ENCODE peak calls at places on chromosomes 6 and 20, in four cellular contexts. One of them, this sample, is unnamed.

GRCh38 chr6:147227770-147228320 is 23.6 kb downstream of the STXBP5 start:
- DNase-seq in tibial nerve: no peak
- DNase-seq in fibroblast of pulmonary artery: peak
- DNase-seq in MM.1S: no peak
- DNase-seq in this sample: no peak

GRCh38 chr6:157946865-157947532 is 34.7 kb upstream of the SYNJ2 start:
- DNase-seq in tibial nerve: no peak
- DNase-seq in fibroblast of pulmonary artery: peak
- DNase-seq in MM.1S: peak
- DNase-seq in this sample: peak

GRCh38 chr20:39893013-39893685 is 795.9 kb downstream of the MAFB start:
- DNase-seq in tibial nerve: no peak
- DNase-seq in fibroblast of pulmonary artery: peak
- DNase-seq in MM.1S: no peak
- DNase-seq in this sample: no peak

GRCh38 chr6:11432713-11433450 is 104.7 kb upstream of the TMEM170B start:
- DNase-seq in tibial nerve: no peak
- DNase-seq in fibroblast of pulmonary artery: peak
- DNase-seq in MM.1S: no peak
- DNase-seq in this sample: peak

GRCh38 chr6:513961-514360 is 122.4 kb downstream of the IRF4 start:
- DNase-seq in tibial nerve: no peak
- DNase-seq in fibroblast of pulmonary artery: no peak
- DNase-seq in MM.1S: no peak
- DNase-seq in this sample: no peak

GRCh38 chr6:53974941-53975340 is 136.3 kb upstream of the MLIP start:
- DNase-seq in tibial nerve: no peak
- DNase-seq in fibroblast of pulmonary artery: no peak
- DNase-seq in MM.1S: no peak
- DNase-seq in this sample: no peak

GRCh38 chr20:48171626-48172025 is 386.3 kb upstream of the SULF2 start:
- DNase-seq in tibial nerve: no peak
- DNase-seq in fibroblast of pulmonary artery: no peak
- DNase-seq in MM.1S: no peak
- DNase-seq in this sample: no peak

GRCh38 chr6:2450546-2450945 is 205.1 kb upstream of the GMDS start:
- DNase-seq in tibial nerve: peak
- DNase-seq in fibroblast of pulmonary artery: no peak
- DNase-seq in MM.1S: no peak
- DNase-seq in this sample: no peak

GRCh38 chr6:56364482-56365313 is 117.3 kb upstream of the COL21A1 start:
- DNase-seq in tibial nerve: no peak
- DNase-seq in fibroblast of pulmonary artery: peak
- DNase-seq in MM.1S: no peak
- DNase-seq in this sample: peak

GRCh38 chr6:123562264-123562663 is 74.5 kb downstream of the TRDN start:
- DNase-seq in tibial nerve: no peak
- DNase-seq in fibroblast of pulmonary artery: no peak
- DNase-seq in MM.1S: no peak
- DNase-seq in this sample: no peak

GRCh38 chr20:21179796-21180195 is 53.9 kb downstream of the KIZ start:
- DNase-seq in tibial nerve: no peak
- DNase-seq in fibroblast of pulmonary artery: peak
- DNase-seq in MM.1S: no peak
- DNase-seq in this sample: no peak

GRCh38 chr6:33343953-33344611 is 26.5 kb upstream of the ZBTB22 start:
- DNase-seq in tibial nerve: no peak
- DNase-seq in fibroblast of pulmonary artery: no peak
- DNase-seq in MM.1S: peak
- DNase-seq in this sample: peak

GRCh38 chr20:50737352-50737751 is 6.0 kb downstream of the PARD6B start:
- DNase-seq in tibial nerve: no peak
- DNase-seq in fibroblast of pulmonary artery: no peak
- DNase-seq in MM.1S: no peak
- DNase-seq in this sample: no peak

GRCh38 chr6:170038717-170039116 is 252.2 kb downstream of the DLL1 start:
- DNase-seq in tibial nerve: no peak
- DNase-seq in fibroblast of pulmonary artery: no peak
- DNase-seq in MM.1S: no peak
- DNase-seq in this sample: no peak

GRCh38 chr6:65999288-65999791 is 292.3 kb upstream of the EYS start:
- DNase-seq in tibial nerve: no peak
- DNase-seq in fibroblast of pulmonary artery: no peak
- DNase-seq in MM.1S: no peak
- DNase-seq in this sample: no peak

GRCh38 chr20:23048283-23049200 is 930 bp downstream of the THBD start:
- DNase-seq in tibial nerve: peak
- DNase-seq in fibroblast of pulmonary artery: peak
- DNase-seq in MM.1S: no peak
- DNase-seq in this sample: no peak

GRCh38 chr6:36139431-36139830 is 9.1 kb downstream of the MAPK13 start:
- DNase-seq in tibial nerve: no peak
- DNase-seq in fibroblast of pulmonary artery: peak
- DNase-seq in MM.1S: no peak
- DNase-seq in this sample: no peak

GRCh38 chr6:87504440-87504839 is 31.7 kb downstream of the SLC35A1 start:
- DNase-seq in tibial nerve: no peak
- DNase-seq in fibroblast of pulmonary artery: peak
- DNase-seq in MM.1S: no peak
- DNase-seq in this sample: no peak

GRCh38 chr20:57451759-57452661 is 60.8 kb downstream of the RBM38 start:
- DNase-seq in tibial nerve: no peak
- DNase-seq in fibroblast of pulmonary artery: no peak
- DNase-seq in MM.1S: no peak
- DNase-seq in this sample: peak

GRCh38 chr6:90217621-90218496 is 78.8 kb downstream of the BACH2 start:
- DNase-seq in tibial nerve: peak
- DNase-seq in fibroblast of pulmonary artery: no peak
- DNase-seq in MM.1S: no peak
- DNase-seq in this sample: no peak

GRCh38 chr20:12371955-12372354 is 454.3 kb downstream of the BTBD3 start:
- DNase-seq in tibial nerve: no peak
- DNase-seq in fibroblast of pulmonary artery: no peak
- DNase-seq in MM.1S: no peak
- DNase-seq in this sample: no peak

DNA sequence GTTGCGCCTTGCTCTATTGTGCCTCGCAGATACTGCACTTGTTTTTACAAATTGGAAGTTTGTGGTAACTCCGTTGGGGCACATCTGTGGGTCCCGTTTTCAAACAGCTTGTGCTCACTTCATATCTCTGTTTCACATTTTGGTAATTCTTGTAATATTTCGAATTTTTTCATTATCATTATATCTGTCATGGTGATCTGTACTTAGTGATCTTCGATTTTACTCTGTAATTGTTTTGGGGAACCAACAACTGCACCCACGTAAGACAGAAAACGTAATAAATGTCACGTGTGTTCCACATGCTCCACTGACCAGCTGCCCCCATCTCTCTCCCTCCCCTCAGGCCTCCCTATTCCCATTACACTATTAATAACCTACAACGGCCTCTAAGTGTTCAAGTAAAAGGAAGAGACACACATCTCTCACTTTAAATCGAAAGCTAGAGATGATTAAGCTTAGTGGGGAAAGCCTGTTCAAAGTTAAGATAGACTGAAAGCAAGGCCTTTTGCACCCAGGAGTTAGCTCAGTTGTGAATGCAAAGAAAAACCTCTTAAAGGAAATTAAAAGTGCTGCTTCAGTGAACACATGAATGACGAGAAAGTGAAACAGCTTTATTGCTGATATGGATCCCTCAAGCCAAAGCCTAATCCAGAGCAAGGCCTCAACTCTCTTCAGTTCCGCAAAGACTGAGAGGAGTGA is 26.9 kb downstream of the TTLL2 start:
- DNase-seq in tibial nerve: no peak
- DNase-seq in fibroblast of pulmonary artery: no peak
- DNase-seq in MM.1S: no peak
- DNase-seq in this sample: peak
- H3K4me3 ChIP-seq in tibial nerve: no peak
- H3K4me3 ChIP-seq in fibroblast of pulmonary artery: no peak
- H3K4me3 ChIP-seq in MM.1S: no peak
- H3K4me3 ChIP-seq in this sample: no peak

GRCh38 chr6:135540207-135540877 is 42.8 kb upstream of the AHI1 start:
- DNase-seq in tibial nerve: no peak
- DNase-seq in fibroblast of pulmonary artery: peak
- DNase-seq in MM.1S: peak
- DNase-seq in this sample: peak
- TF ChIP-seq CTCF in tibial nerve: peak
- TF ChIP-seq CTCF in fibroblast of pulmonary artery: peak
- TF ChIP-seq CTCF in MM.1S: peak
- TF ChIP-seq CTCF in this sample: peak

GRCh38 chr6:106512958-106513480 is 116.3 kb downstream of the RTN4IP1 start:
- DNase-seq in tibial nerve: no peak
- DNase-seq in fibroblast of pulmonary artery: no peak
- DNase-seq in MM.1S: no peak
- DNase-seq in this sample: no peak

GRCh38 chr6:106513813-106514212 is 115.5 kb downstream of the RTN4IP1 start:
- DNase-seq in tibial nerve: no peak
- DNase-seq in fibroblast of pulmonary artery: no peak
- DNase-seq in MM.1S: no peak
- DNase-seq in this sample: peak

GRCh38 chr6:106516629-106517028 is 112.7 kb downstream of the RTN4IP1 start:
- DNase-seq in tibial nerve: no peak
- DNase-seq in fibroblast of pulmonary artery: no peak
- DNase-seq in MM.1S: no peak
- DNase-seq in this sample: peak

GRCh38 chr6:106512048-106512957 is 117.0 kb downstream of the RTN4IP1 start:
- DNase-seq in tibial nerve: peak
- DNase-seq in fibroblast of pulmonary artery: peak
- DNase-seq in MM.1S: peak
- DNase-seq in this sample: peak

GRCh38 chr6:106514281-106514885 is 114.9 kb downstream of the RTN4IP1 start:
- DNase-seq in tibial nerve: no peak
- DNase-seq in fibroblast of pulmonary artery: no peak
- DNase-seq in MM.1S: no peak
- DNase-seq in this sample: no peak
- H3K4me3 ChIP-seq in tibial nerve: no peak
- H3K4me3 ChIP-seq in fibroblast of pulmonary artery: no peak
- H3K4me3 ChIP-seq in MM.1S: no peak
- H3K4me3 ChIP-seq in this sample: peak

DNA sequence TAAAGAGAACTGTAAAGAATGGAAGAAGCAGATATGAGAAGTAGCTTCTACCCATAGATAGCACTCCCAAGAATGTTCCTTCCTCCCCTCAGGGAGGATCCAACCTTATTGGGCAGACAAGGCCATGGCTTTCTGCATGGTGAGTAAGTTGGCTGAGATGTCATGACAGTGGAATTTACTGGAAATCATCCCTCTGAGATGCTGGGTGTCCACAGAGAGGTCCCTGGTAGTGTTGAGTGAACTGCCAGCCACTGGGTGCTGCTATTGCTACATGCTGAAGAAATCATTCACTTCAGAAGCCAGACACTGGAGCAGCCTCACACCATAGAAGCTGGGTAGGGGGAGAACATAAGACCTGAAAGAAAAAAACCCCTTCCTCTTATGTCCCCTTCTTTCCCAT is 46.4 kb upstream of the FERMT1 start:
- DNase-seq in tibial nerve: no peak
- DNase-seq in fibroblast of pulmonary artery: peak
- DNase-seq in MM.1S: peak
- DNase-seq in this sample: no peak
- TF ChIP-seq CTCF in tibial nerve: no peak
- TF ChIP-seq CTCF in fibroblast of pulmonary artery: peak
- TF ChIP-seq CTCF in MM.1S: peak
- TF ChIP-seq CTCF in this sample: no peak

GRCh38 chr6:136763255-136763654 is 29.0 kb downstream of the MAP3K5 start:
- DNase-seq in tibial nerve: no peak
- DNase-seq in fibroblast of pulmonary artery: no peak
- DNase-seq in MM.1S: peak
- DNase-seq in this sample: peak
- H3K4me3 ChIP-seq in tibial nerve: no peak
- H3K4me3 ChIP-seq in fibroblast of pulmonary artery: no peak
- H3K4me3 ChIP-seq in MM.1S: peak
- H3K4me3 ChIP-seq in this sample: peak

GRCh38 chr6:165243801-165244200 is 65.6 kb downstream of the C6orf118 start:
- DNase-seq in tibial nerve: no peak
- DNase-seq in fibroblast of pulmonary artery: no peak
- DNase-seq in MM.1S: no peak
- DNase-seq in this sample: no peak

GRCh38 chr6:165249808-165250207 is 59.6 kb downstream of the C6orf118 start:
- DNase-seq in tibial nerve: no peak
- DNase-seq in fibroblast of pulmonary artery: no peak
- DNase-seq in MM.1S: no peak
- DNase-seq in this sample: no peak

GRCh38 chr6:165245716-165246115 is 63.7 kb downstream of the C6orf118 start:
- DNase-seq in tibial nerve: no peak
- DNase-seq in fibroblast of pulmonary artery: peak
- DNase-seq in MM.1S: no peak
- DNase-seq in this sample: no peak

GRCh38 chr6:165244524-165245247 is 64.7 kb downstream of the C6orf118 start:
- DNase-seq in tibial nerve: no peak
- DNase-seq in fibroblast of pulmonary artery: no peak
- DNase-seq in MM.1S: no peak
- DNase-seq in this sample: no peak

DNA sequence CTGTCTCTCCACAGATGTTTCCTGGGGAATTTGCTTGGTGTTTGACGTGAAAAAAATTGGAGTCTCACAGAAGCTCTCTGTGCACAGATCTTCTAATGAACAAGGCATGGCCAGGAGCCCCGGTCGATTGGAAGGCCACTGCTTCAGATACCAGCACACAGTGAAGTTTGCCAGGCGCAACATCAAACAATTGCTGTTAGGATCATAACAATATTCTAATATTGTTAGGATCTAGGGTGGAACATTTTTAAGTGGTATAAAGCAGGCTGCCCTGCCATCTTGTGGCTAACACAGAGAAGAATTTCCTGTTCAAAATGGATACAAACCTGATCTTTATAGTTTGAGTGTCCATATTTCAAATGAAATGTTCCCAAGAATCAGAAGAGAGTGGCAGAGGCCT is 64.1 kb downstream of the C6orf118 start:
- DNase-seq in tibial nerve: no peak
- DNase-seq in fibroblast of pulmonary artery: peak
- DNase-seq in MM.1S: no peak
- DNase-seq in this sample: no peak
- TF ChIP-seq CTCF in tibial nerve: peak
- TF ChIP-seq CTCF in fibroblast of pulmonary artery: peak
- TF ChIP-seq CTCF in MM.1S: no peak
- TF ChIP-seq CTCF in this sample: no peak

GRCh38 chr6:41561931-41562632 is 15.9 kb downstream of the FOXP4 start:
- DNase-seq in tibial nerve: no peak
- DNase-seq in fibroblast of pulmonary artery: no peak
- DNase-seq in MM.1S: no peak
- DNase-seq in this sample: no peak
- H3K4me3 ChIP-seq in tibial nerve: no peak
- H3K4me3 ChIP-seq in fibroblast of pulmonary artery: no peak
- H3K4me3 ChIP-seq in MM.1S: no peak
- H3K4me3 ChIP-seq in this sample: no peak

This sample was measured in GM12865.